ENCODE peak calls at places on chromosomes 13 and 19, in nine cellular contexts. O is lower leg skin; K is NCI-H460; W is Jurkat, Clone E6-1; X is activated CD8-positive, alpha-beta memory T cell treated with anti-CD3 and anti-CD28 coated beads for 1 hour; G is immature natural killer cell; L is CD4-positive, CD25-positive, alpha-beta regulatory T cell; Q is naive thymus-derived CD8-positive, alpha-beta T cell; Z is HT1080. R is an unnamed sample.

GRCh38 chr19:14699641-14700040 is 9.8 kb downstream of the ZNF333 start:
- DNase-seq in X (no peak), Q (no peak), W (no peak), Z (no peak), O (peak), L (no peak), G (no peak), K (no peak), R (no peak)

GRCh38 chr13:79777504-79777903 is 296.5 kb downstream of the NDFIP2 start:
- DNase-seq in Z (no peak), Q (no peak), L (no peak), G (no peak), W (no peak), X (no peak), O (no peak), K (no peak), R (no peak)

GRCh38 chr13:42653694-42654093 is 79.7 kb downstream of the TNFSF11 start:
- DNase-seq in L (no peak), Q (no peak), Z (no peak), G (no peak), K (no peak), O (no peak), W (no peak), X (no peak), R (no peak)

GRCh38 chr13:22740264-22740663 is 440.5 kb upstream of the SGCG start:
- DNase-seq in K (peak), L (no peak), G (no peak), O (no peak), Z (no peak), W (peak), Q (no peak), X (no peak), R (no peak)

GRCh38 chr19:19280561-19280960 is 7.5 kb upstream of the TM6SF2 start:
- DNase-seq in L (no peak), W (no peak), G (no peak), O (no peak), Q (no peak), K (no peak), Z (no peak), X (no peak), R (no peak)

GRCh38 chr19:3146677-3147100 is 10.9 kb downstream of the GNA15 start:
- DNase-seq in K (no peak), G (peak), L (peak), W (no peak), Q (peak), O (no peak), X (peak), Z (no peak), R (no peak)

GRCh38 chr13:19658192-19658591 is 24.7 kb downstream of the MPHOSPH8 start:
- DNase-seq in W (no peak), L (no peak), X (no peak), Z (no peak), O (no peak), Q (no peak), G (no peak), K (no peak), R (no peak)

GRCh38 chr19:51726049-51726448 is 2.3 kb upstream of the HAS1 start:
- DNase-seq in Q (no peak), W (no peak), X (no peak), L (no peak), Z (peak), O (peak), G (no peak), K (no peak), R (peak)

GRCh38 chr19:58229255-58229639 is 533 bp downstream of the ZNF544 start:
- DNase-seq in G (no peak), Z (peak), L (no peak), Q (no peak), K (no peak), W (no peak), O (no peak), X (no peak), R (no peak)

GRCh38 chr19:3942790-3943409 is 10.0 kb downstream of the NMRK2 start:
- DNase-seq in G (no peak), L (no peak), O (no peak), Q (no peak), X (no peak), K (no peak), Z (no peak), W (no peak), R (no peak)

GRCh38 chr13:42146359-42146758 is 97.9 kb downstream of the DGKH start:
- DNase-seq in K (no peak), Q (no peak), O (no peak), W (no peak), G (no peak), Z (no peak), L (no peak), X (no peak), R (no peak)

GRCh38 chr13:93227280-93227905 is 786 bp downstream of the GPC6 start:
- DNase-seq in Z (peak), W (no peak), X (no peak), K (no peak), O (no peak), L (no peak), Q (no peak), G (no peak), R (no peak)

GRCh38 chr13:39676315-39676876 is 20.9 kb downstream of the COG6 start:
- DNase-seq in G (peak), Q (no peak), L (peak), Z (no peak), O (no peak), W (peak), K (peak), X (no peak), R (no peak)

GRCh38 chr13:75544681-75545333 is 4.8 kb upstream of the UCHL3 start:
- DNase-seq in O (no peak), X (no peak), W (no peak), Q (no peak), Z (no peak), K (no peak), G (no peak), L (no peak), R (no peak)

R was measured in RWPE2.